ENCODE peak calls at places on chromosomes 12 and 14, in four cellular contexts. One of them, this sample, is unnamed.

GRCh38 chr14:103762547-103762946 is 46.9 kb downstream of the ZFYVE21 start:
- DNase-seq in BJ: no peak
- DNase-seq in NB4: peak
- DNase-seq in ascending aorta: no peak
- DNase-seq in this sample: no peak

GRCh38 chr12:1282670-1283361 is 291.8 kb downstream of the ERC1 start:
- DNase-seq in NB4: no peak
- DNase-seq in ascending aorta: no peak
- DNase-seq in BJ: peak
- DNase-seq in this sample: no peak

GRCh38 chr14:49405291-49405690 is 180.9 kb downstream of the RPS29 start:
- DNase-seq in NB4: no peak
- DNase-seq in ascending aorta: no peak
- DNase-seq in BJ: peak
- DNase-seq in this sample: peak

GRCh38 chr14:64766430-64767151 is 62.4 kb downstream of the PLEKHG3 start:
- DNase-seq in BJ: no peak
- DNase-seq in ascending aorta: no peak
- DNase-seq in NB4: no peak
- DNase-seq in this sample: peak

GRCh38 chr14:30223385-30223785 is 295.7 kb upstream of the PRKD1 start:
- DNase-seq in NB4: no peak
- DNase-seq in ascending aorta: peak
- DNase-seq in BJ: peak
- DNase-seq in this sample: peak

GRCh38 chr14:47507866-47508265 is 167.5 kb downstream of the MDGA2 start:
- DNase-seq in ascending aorta: no peak
- DNase-seq in BJ: no peak
- DNase-seq in NB4: no peak
- DNase-seq in this sample: no peak

GRCh38 chr14:51473808-51474207 is 177.9 kb upstream of the FRMD6 start:
- DNase-seq in NB4: no peak
- DNase-seq in BJ: peak
- DNase-seq in ascending aorta: no peak
- DNase-seq in this sample: peak

GRCh38 chr12:66503746-66504145 is 175.1 kb downstream of the GRIP1 start:
- DNase-seq in NB4: no peak
- DNase-seq in ascending aorta: no peak
- DNase-seq in BJ: no peak
- DNase-seq in this sample: no peak

GRCh38 chr12:43132291-43132690 is 419.7 kb downstream of the ADAMTS20 start:
- DNase-seq in BJ: no peak
- DNase-seq in NB4: no peak
- DNase-seq in ascending aorta: no peak
- DNase-seq in this sample: peak

GRCh38 chr12:9940370-9940769 is 8.2 kb upstream of the CLEC2A start:
- DNase-seq in BJ: no peak
- DNase-seq in ascending aorta: no peak
- DNase-seq in NB4: peak
- DNase-seq in this sample: peak

GRCh38 chr14:63897706-63898105 is 44.9 kb downstream of the SYNE2 start:
- DNase-seq in ascending aorta: no peak
- DNase-seq in BJ: peak
- DNase-seq in NB4: no peak
- DNase-seq in this sample: no peak

GRCh38 chr14:71320734-71321555 is 413.7 kb downstream of the PCNX1 start:
- DNase-seq in ascending aorta: peak
- DNase-seq in BJ: no peak
- DNase-seq in NB4: peak
- DNase-seq in this sample: peak

GRCh38 chr14:72528059-72528950 is 365.6 kb downstream of the DPF3 start:
- DNase-seq in BJ: no peak
- DNase-seq in ascending aorta: no peak
- DNase-seq in NB4: no peak
- DNase-seq in this sample: no peak

GRCh38 chr12:56104815-56105476 is 587 bp downstream of the PA2G4 start:
- DNase-seq in BJ: no peak
- DNase-seq in NB4: peak
- DNase-seq in ascending aorta: no peak
- DNase-seq in this sample: peak

GRCh38 chr12:6905414-6906040 is 905 bp downstream of the LRRC23 start:
- DNase-seq in NB4: no peak
- DNase-seq in BJ: no peak
- DNase-seq in ascending aorta: no peak
- DNase-seq in this sample: no peak

GRCh38 chr12:20865873-20866272 is 55.4 kb downstream of the SLCO1B3 start:
- DNase-seq in ascending aorta: no peak
- DNase-seq in NB4: no peak
- DNase-seq in BJ: no peak
- DNase-seq in this sample: peak

GRCh38 chr14:67331368-67332125 is 28.1 kb downstream of the ATP6V1D start:
- DNase-seq in BJ: no peak
- DNase-seq in NB4: no peak
- DNase-seq in ascending aorta: no peak
- DNase-seq in this sample: no peak

DNA sequence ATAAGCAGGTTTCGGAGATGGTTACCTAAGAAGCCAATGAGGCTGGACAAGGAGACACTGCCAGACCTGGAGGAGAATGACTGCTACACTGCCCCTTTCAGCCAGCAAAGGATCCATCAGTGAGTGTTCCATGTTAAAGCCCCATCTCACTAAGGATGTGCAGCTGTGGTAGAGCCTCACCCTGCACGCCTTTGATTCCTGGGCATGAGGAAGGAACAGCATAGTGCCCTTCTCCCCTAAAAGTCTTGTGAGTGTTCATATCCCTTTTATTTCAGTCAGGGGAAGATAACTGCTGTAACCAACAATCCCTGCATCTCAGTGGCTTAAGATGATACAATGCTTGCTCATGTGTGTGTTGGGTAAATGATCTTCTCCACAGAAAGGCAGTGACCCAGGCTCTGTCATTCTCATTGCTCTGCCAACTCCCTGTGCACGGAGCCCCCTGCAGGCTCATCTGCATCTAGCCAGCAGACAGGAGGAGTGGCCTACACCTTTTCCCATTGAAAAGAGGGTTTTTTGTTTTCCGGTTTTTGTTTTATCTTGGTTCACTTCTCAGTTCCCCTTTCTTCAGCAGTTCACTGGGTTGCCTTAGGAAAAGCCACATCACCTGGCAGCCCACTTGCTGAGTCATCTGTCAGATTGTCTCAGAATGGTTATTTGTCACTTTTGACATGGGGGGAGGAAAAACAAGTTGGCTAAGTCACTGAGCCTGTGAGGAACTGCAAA is 193.1 kb downstream of the ANO4 start:
- DNase-seq in BJ: no peak
- DNase-seq in NB4: peak
- DNase-seq in ascending aorta: no peak
- DNase-seq in this sample: peak
- TF ChIP-seq CTCF in BJ: peak
- TF ChIP-seq CTCF in NB4: peak
- TF ChIP-seq CTCF in ascending aorta: no peak
- TF ChIP-seq CTCF in this sample: peak

GRCh38 chr12:27119797-27120196 is 37.4 kb upstream of the C12orf71 start:
- DNase-seq in BJ: no peak
- DNase-seq in NB4: no peak
- DNase-seq in ascending aorta: no peak
- DNase-seq in this sample: no peak

GRCh38 chr12:27123642-27124041 is 41.3 kb upstream of the C12orf71 start:
- DNase-seq in BJ: no peak
- DNase-seq in ascending aorta: no peak
- DNase-seq in NB4: peak
- DNase-seq in this sample: peak
- TF ChIP-seq CTCF in BJ: no peak
- TF ChIP-seq CTCF in ascending aorta: no peak
- TF ChIP-seq CTCF in NB4: peak
- TF ChIP-seq CTCF in this sample: peak

GRCh38 chr12:109948382-109948781 is 47.8 kb downstream of the GIT2 start:
- DNase-seq in NB4: no peak
- DNase-seq in BJ: no peak
- DNase-seq in ascending aorta: no peak
- DNase-seq in this sample: no peak
- TF ChIP-seq CTCF in NB4: no peak
- TF ChIP-seq CTCF in BJ: no peak
- TF ChIP-seq CTCF in ascending aorta: no peak
- TF ChIP-seq CTCF in this sample: no peak

DNA sequence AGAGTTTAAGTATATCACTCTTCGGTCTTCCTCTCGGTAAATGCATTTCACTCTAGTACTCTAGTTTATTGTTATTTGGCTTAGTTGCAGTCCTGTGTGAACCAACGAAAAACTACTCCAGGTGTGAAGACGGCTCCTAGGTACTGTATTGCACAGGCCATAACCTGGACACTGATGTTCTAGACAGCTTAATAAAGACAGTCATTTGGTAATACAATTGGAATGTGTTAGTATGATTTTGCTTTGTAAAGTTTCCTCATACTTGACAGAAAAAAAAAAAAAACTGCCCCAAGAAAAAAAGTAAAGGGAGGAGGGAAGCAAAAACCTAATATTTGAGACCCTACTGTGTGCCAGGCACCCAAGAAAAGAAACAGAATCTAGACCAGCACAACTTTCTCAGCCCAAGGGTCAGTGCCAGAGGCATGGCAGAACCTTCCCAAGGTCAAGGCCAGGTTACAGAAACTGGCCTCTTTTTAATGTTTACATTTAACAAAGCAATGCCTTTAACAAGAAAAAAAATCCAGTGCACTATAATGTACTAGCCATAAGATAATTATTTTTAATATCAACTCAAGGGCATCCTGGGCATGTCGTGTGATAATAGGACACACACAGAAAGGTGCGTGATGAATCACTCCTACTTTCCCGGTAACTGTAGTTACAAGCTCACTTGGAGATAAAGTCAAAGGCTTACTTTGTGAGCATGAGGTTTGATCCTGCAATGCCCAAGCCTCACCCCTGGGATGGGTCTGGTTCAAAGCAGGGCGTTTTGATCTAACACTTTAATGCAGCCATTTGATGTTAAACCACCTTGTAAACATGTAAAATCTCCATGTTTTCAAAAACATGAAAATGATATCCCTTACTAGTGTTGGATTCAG is 110.6 kb downstream of the BMP4 start:
- DNase-seq in BJ: no peak
- DNase-seq in NB4: no peak
- DNase-seq in ascending aorta: no peak
- DNase-seq in this sample: no peak
- TF ChIP-seq CTCF in BJ: no peak
- TF ChIP-seq CTCF in NB4: no peak
- TF ChIP-seq CTCF in ascending aorta: no peak
- TF ChIP-seq CTCF in this sample: no peak

GRCh38 chr12:130333341-130333740 is 4.3 kb upstream of the PIWIL1 start:
- DNase-seq in NB4: no peak
- DNase-seq in BJ: no peak
- DNase-seq in ascending aorta: no peak
- DNase-seq in this sample: no peak
- TF ChIP-seq CTCF in NB4: peak
- TF ChIP-seq CTCF in BJ: no peak
- TF ChIP-seq CTCF in ascending aorta: no peak
- TF ChIP-seq CTCF in this sample: peak

DNA sequence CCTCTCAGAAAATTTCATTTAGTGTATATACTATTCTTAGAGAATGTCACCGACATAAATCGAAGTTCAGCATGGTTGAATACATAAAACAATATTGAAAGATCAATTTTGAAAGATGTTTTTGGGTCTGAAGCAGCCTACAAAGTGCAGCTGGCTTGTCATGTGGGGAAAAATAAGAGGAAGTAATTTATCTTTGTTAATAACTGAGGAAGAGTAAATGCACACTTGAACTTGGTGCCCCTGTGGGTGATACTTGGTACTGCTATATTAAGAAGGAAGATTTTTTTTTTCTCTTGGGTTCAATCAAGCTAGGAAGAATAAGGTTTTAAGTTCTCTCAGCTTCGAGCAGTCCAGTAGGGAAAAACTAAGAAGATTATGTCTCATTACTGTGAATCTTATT is 661.3 kb downstream of the RPL10L start:
- DNase-seq in NB4: peak
- DNase-seq in BJ: no peak
- DNase-seq in ascending aorta: no peak
- DNase-seq in this sample: peak
- TF ChIP-seq CTCF in NB4: peak
- TF ChIP-seq CTCF in BJ: no peak
- TF ChIP-seq CTCF in ascending aorta: no peak
- TF ChIP-seq CTCF in this sample: peak

DNA sequence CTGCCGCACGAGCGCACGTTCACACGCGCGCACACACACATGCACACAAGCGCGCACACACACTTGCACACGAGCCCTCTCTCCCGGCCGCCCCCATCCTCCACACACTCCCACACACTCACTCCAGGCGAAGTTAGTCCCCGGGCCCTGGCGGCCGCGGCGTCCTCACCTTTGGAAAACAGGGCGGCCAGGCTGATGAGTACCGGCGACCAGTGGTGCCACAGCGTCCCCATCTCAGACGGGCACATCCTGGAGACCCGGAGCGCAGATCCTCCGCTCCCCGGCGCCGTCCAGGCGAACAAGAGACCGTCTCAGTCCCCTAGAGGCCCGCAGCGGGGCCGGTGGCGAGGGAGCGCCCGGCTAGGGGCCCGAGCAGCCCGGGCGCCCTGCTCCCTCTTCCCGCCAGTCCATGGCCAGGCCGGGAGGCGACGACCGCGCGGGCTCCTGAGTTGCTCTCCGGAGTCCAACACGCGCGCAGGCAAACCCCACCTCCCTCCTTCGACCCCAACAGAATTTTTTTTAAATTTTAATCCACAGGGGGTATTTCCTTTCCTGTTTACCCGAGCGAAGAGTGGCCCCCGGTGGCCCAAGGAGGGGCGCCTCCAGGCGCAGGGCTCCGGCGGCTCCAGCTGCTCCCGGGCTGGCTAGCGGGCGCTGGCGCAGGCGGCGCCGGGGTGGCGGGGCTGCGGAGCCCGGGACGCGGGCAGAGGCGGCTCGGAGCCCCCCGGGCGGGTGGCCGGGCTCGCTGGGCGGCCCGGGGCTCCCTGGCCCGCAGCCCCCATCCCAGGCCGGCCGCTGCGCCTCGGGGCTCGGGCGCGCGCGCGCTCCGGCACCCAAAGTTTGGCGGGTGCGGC is 506 bp downstream of the TMEM132D start:
- DNase-seq in ascending aorta: no peak
- DNase-seq in BJ: no peak
- DNase-seq in NB4: no peak
- DNase-seq in this sample: no peak
- TF ChIP-seq CTCF in ascending aorta: no peak
- TF ChIP-seq CTCF in BJ: no peak
- TF ChIP-seq CTCF in NB4: no peak
- TF ChIP-seq CTCF in this sample: no peak

DNA sequence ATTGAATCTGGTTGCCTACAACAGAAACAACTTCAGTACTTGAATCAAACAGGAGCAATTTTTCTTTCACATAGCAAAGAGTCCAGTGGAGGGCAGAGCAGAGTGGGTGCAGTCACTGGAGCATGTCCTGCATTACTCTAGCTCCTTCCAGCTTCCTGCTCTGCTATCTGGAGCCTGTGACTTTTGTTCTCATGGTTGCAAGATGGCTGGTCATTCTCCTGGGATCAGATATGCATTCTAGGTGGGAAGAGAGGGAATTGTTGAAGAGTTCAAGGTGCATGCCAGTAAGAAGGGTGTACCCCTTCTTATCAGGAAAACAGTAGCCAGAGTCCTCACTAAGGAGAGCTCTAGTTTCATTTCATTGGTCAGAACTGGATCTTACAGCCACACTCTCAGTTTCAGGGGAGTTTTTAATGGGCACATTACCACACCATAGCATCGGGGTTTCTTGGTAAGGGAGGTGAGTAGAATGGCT is 8.0 kb downstream of the IFT43 start:
- DNase-seq in ascending aorta: no peak
- DNase-seq in NB4: no peak
- DNase-seq in BJ: no peak
- DNase-seq in this sample: no peak
- TF ChIP-seq CTCF in ascending aorta: no peak
- TF ChIP-seq CTCF in NB4: no peak
- TF ChIP-seq CTCF in BJ: no peak
- TF ChIP-seq CTCF in this sample: no peak

GRCh38 chr12:129966086-129966640 is 62.3 kb upstream of the TMEM132D start:
- DNase-seq in ascending aorta: no peak
- DNase-seq in NB4: no peak
- DNase-seq in BJ: no peak
- DNase-seq in this sample: no peak
- TF ChIP-seq CTCF in ascending aorta: no peak
- TF ChIP-seq CTCF in NB4: no peak
- TF ChIP-seq CTCF in BJ: no peak
- TF ChIP-seq CTCF in this sample: no peak

This sample was measured in MCF 10A.